ENCODE peak calls at places on chromosome 20, in seven cellular contexts. M, I, T, V, S, O and B are unnamed samples.

GRCh38 chr20:33645072-33645358 is 17.1 kb upstream of the C20orf144 start:
- DNase-seq in O (no peak), M (no peak), V (no peak), I (no peak), S (no peak), T (no peak), B (no peak)

GRCh38 chr20:34575756-34576155 is 17.2 kb downstream of the MAP1LC3A start:
- DNase-seq in I (no peak), O (no peak), V (no peak), M (no peak), S (no peak), T (no peak), B (no peak)

GRCh38 chr20:62493253-62493885 is 17.6 kb upstream of the GATA5 start:
- DNase-seq in T (no peak), I (no peak), M (no peak), S (no peak), V (no peak), O (no peak), B (no peak)

GRCh38 chr20:35724321-35725230 is 17.5 kb downstream of the RBM39 start:
- DNase-seq in M (no peak), O (no peak), T (no peak), I (no peak), V (no peak), S (no peak), B (no peak)

GRCh38 chr20:47735412-47736400 is 49.6 kb downstream of the SULF2 start:
- DNase-seq in V (peak; percentile 36), S (no peak), T (no peak), O (no peak), I (peak; percentile 23), M (no peak), B (no peak)

GRCh38 chr20:10505320-10506226 is 70.5 kb downstream of the SLX4IP start:
- DNase-seq in S (no peak), O (no peak), T (no peak), I (no peak), V (peak; percentile 35), M (no peak), B (no peak)

GRCh38 chr20:43658068-43658722 is 8.7 kb upstream of the MYBL2 start:
- DNase-seq in V (no peak), M (no peak), O (no peak), I (peak; percentile 22), S (no peak), T (no peak), B (peak; percentile 39)

GRCh38 chr20:32804817-32805216 is 14.9 kb upstream of the MAPRE1 start:
- DNase-seq in T (no peak), V (no peak), M (no peak), S (no peak), I (no peak), O (no peak), B (no peak)

GRCh38 chr20:36572701-36573102 is 695 bp upstream of the TGIF2 start:
- DNase-seq in O (peak; percentile 26), I (peak; percentile 80), M (no peak), T (peak; percentile 31), V (no peak), S (no peak), B (peak; percentile 7)

GRCh38 chr20:53866787-53867740 is 203.3 kb downstream of the BCAS1 start:
- DNase-seq in T (no peak), V (no peak), M (no peak), O (no peak), S (peak; percentile 76), I (peak; percentile 83), B (peak; percentile 8)

GRCh38 chr20:47444584-47444983 is 57.1 kb upstream of the NCOA3 start:
- DNase-seq in T (no peak), O (no peak), M (no peak), S (no peak), V (no peak), I (no peak), B (no peak)

GRCh38 chr20:12594410-12595130 is 414.2 kb upstream of the SPTLC3 start:
- DNase-seq in T (no peak), I (no peak), V (no peak), S (peak; percentile 23), M (no peak), O (no peak), B (no peak)

GRCh38 chr20:40991181-40991889 is 37.3 kb upstream of the TOP1 start:
- DNase-seq in I (peak; percentile 50), T (no peak), V (no peak), O (no peak), S (no peak), M (no peak), B (no peak)

GRCh38 chr20:63642518-63643247 is 10.5 kb downstream of the STMN3 start:
- DNase-seq in T (no peak), M (no peak), O (no peak), I (no peak), V (no peak), S (peak; percentile 34), B (no peak)

GRCh38 chr20:25249198-25249931 is 1.5 kb downstream of the PYGB start:
- DNase-seq in M (no peak), O (no peak), S (no peak), I (no peak), T (no peak), V (no peak), B (no peak)

GRCh38 chr20:23189854-23190253 is 103.7 kb upstream of the CD93 start:
- DNase-seq in V (no peak), O (no peak), M (no peak), I (no peak), S (no peak), T (no peak), B (no peak)

GRCh38 chr20:25013478-25014380 is 21.2 kb upstream of the APMAP start:
- DNase-seq in O (no peak), M (no peak), V (no peak), S (no peak), T (no peak), I (no peak), B (no peak)

GRCh38 chr20:3629893-3630292 is 33.3 kb downstream of the GFRA4 start:
- DNase-seq in M (no peak), V (no peak), I (no peak), T (no peak), O (no peak), S (no peak), B (no peak)

GRCh38 chr20:5862703-5863039 is 87.7 kb downstream of the TRMT6 start:
- DNase-seq in T (no peak), M (no peak), O (no peak), V (no peak), I (no peak), S (no peak), B (no peak)

GRCh38 chr20:53331151-53331973 is 262.3 kb downstream of the ZNF217 start:
- DNase-seq in O (no peak), V (peak; percentile 17), M (no peak), S (no peak), T (no peak), I (no peak), B (peak; percentile 16)

GRCh38 chr20:19699132-19699971 is 58.7 kb upstream of the RIN2 start:
- DNase-seq in V (no peak), S (no peak), M (no peak), T (no peak), I (no peak), O (no peak), B (peak; percentile 13)

GRCh38 chr20:20731945-20732296 is 19.5 kb upstream of the RALGAPA2 start:
- DNase-seq in T (no peak), I (no peak), V (no peak), S (no peak), M (no peak), O (no peak), B (no peak)

GRCh38 chr20:48684501-48685041 is 143.2 kb downstream of the PREX1 start:
- DNase-seq in M (no peak), I (no peak), V (no peak), O (no peak), T (no peak), S (no peak), B (no peak)

GRCh38 chr20:48679011-48679410 is 148.8 kb downstream of the PREX1 start:
- DNase-seq in S (no peak), V (no peak), O (no peak), I (no peak), M (no peak), T (no peak), B (no peak)

GRCh38 chr20:1397710-1398109 is 4.9 kb upstream of the FKBP1A start:
- DNase-seq in S (no peak), T (no peak), O (no peak), M (no peak), V (no peak), I (no peak), B (no peak)

GRCh38 chr20:46011631-46012482 is 3.1 kb downstream of the MMP9 start:
- DNase-seq in O (no peak), V (peak; percentile 69), T (no peak), S (no peak), I (peak; percentile 51), M (no peak), B (peak; percentile 77)

GRCh38 chr20:1901704-1902103 is 6.5 kb downstream of the SIRPA start:
- DNase-seq in I (no peak), S (no peak), O (no peak), M (no peak), V (no peak), T (no peak), B (no peak)